ENCODE peak calls at places on chromosome 17, in nine cellular contexts. U is breast epithelium; I is right cardiac atrium; A is naive thymus-derived CD4-positive, alpha-beta T cell; F is neuronal stem cell; Z is CD4-positive, alpha-beta memory T cell; S is IMR-90; V is upper lobe of right lung; O is GM23338. H is an unnamed sample. For H3K4me1, the result is how much of the 10 kb centered on the place peaks cover.

GRCh38 chr17:8402921-8403536 is 5.4 kb upstream of the RNF222 start:
- DNase-seq in U (no peak), I (no peak), A (no peak), F (no peak), Z (no peak), S (no peak), V (no peak), O (no peak), H (no peak)

GRCh38 chr17:49527927-49528651 is 33.0 kb downstream of the NGFR start:
- DNase-seq in U (peak), I (no peak), A (no peak), F (no peak), Z (no peak), S (no peak), V (no peak), O (no peak), H (peak)

GRCh38 chr17:65115721-65116312 is 21.4 kb upstream of the RGS9 start:
- DNase-seq in U (no peak), I (no peak), A (no peak), F (no peak), Z (no peak), S (no peak), V (no peak), O (no peak), H (no peak)

GRCh38 chr17:17376362-17376761 is 73.2 kb downstream of the NT5M start:
- DNase-seq in U (no peak), I (no peak), A (no peak), F (no peak), Z (no peak), S (peak), V (peak), O (no peak), H (peak)

GRCh38 chr17:17783121-17783824 is 53.5 kb downstream of the SREBF1 start:
- DNase-seq in U (peak), I (peak), A (peak), F (peak), Z (peak), S (no peak), V (peak), O (peak), H (no peak)

GRCh38 chr17:34090593-34090992 is 164.5 kb upstream of the CCL2 start:
- DNase-seq in U (no peak), I (no peak), A (no peak), F (no peak), Z (no peak), S (no peak), V (no peak), O (no peak), H (no peak)

GRCh38 chr17:41975099-41976083 is 8.8 kb downstream of the CNP start:
- DNase-seq in U (no peak), I (no peak), A (no peak), F (no peak), Z (no peak), S (peak), V (no peak), O (no peak), H (peak)

GRCh38 chr17:66667491-66668030 is 167.4 kb upstream of the CACNG5 start:
- DNase-seq in U (no peak), I (no peak), A (peak), F (no peak), Z (peak), S (no peak), V (no peak), O (no peak), H (no peak)

GRCh38 chr17:5198472-5198871 is 6.8 kb upstream of the ZNF594 start:
- DNase-seq in U (no peak), I (no peak), A (no peak), F (no peak), Z (no peak), S (no peak), V (no peak), O (no peak), H (no peak)

GRCh38 chr17:61467416-61468262 is 15.4 kb downstream of the TBX4 start:
- DNase-seq in U (peak), I (peak), A (no peak), F (no peak), Z (no peak), S (peak), V (peak), O (peak), H (peak)

GRCh38 chr17:74957935-74958549 is 14.5 kb downstream of the HID1 start:
- DNase-seq in U (peak), I (peak), A (peak), F (peak), Z (peak), S (peak), V (peak), O (peak), H (peak)

GRCh38 chr17:58335779-58336455 is 7.3 kb upstream of the TSPOAP1 start:
- DNase-seq in U (peak), I (no peak), A (peak), F (no peak), Z (peak), S (no peak), V (peak), O (no peak), H (peak)

GRCh38 chr17:40452074-40452787 is 9.0 kb downstream of the IGFBP4 start:
- DNase-seq in U (no peak), I (peak), A (peak), F (no peak), Z (no peak), S (peak), V (no peak), O (no peak), H (peak)

GRCh38 chr17:73365934-73366623 is 54.3 kb upstream of the CDC42EP4 start:
- DNase-seq in U (no peak), I (peak), A (no peak), F (no peak), Z (no peak), S (no peak), V (no peak), O (no peak), H (peak)

GRCh38 chr17:16480995-16481394 is 11.0 kb downstream of the LRRC75A start:
- DNase-seq in U (no peak), I (no peak), A (no peak), F (no peak), Z (no peak), S (no peak), V (no peak), O (no peak), H (no peak)

GRCh38 chr17:17724307-17724921 is 43.2 kb downstream of the RAI1 start:
- DNase-seq in U (no peak), I (peak), A (peak), F (peak), Z (no peak), S (peak), V (no peak), O (peak), H (peak)

GRCh38 chr17:73349138-73349537 is 37.3 kb upstream of the CDC42EP4 start:
- DNase-seq in U (no peak), I (peak), A (no peak), F (peak), Z (no peak), S (no peak), V (no peak), O (no peak), H (peak)

GRCh38 chr17:11336290-11336995 is 95.4 kb downstream of the SHISA6 start:
- DNase-seq in U (no peak), I (no peak), A (no peak), F (no peak), Z (no peak), S (no peak), V (no peak), O (no peak), H (no peak)

GRCh38 chr17:3635474-3636153 is 436 bp downstream of the SHPK start:
- DNase-seq in U (no peak), I (no peak), A (no peak), F (peak), Z (no peak), S (no peak), V (no peak), O (peak), H (no peak)

GRCh38 chr17:55584055-55584685 is 72.9 kb upstream of the SMIM36 start:
- DNase-seq in U (no peak), I (no peak), A (no peak), F (no peak), Z (no peak), S (peak), V (no peak), O (no peak), H (no peak)

GRCh38 chr17:16215002-16215272 is 397 bp downstream of the NCOR1 start:
- DNase-seq in U (no peak), I (peak), A (peak), F (no peak), Z (no peak), S (no peak), V (peak), O (peak), H (peak)

GRCh38 chr17:38897671-38898290 is 27.6 kb upstream of the LASP1NB start:
- DNase-seq in U (no peak), I (peak), A (no peak), F (no peak), Z (no peak), S (no peak), V (no peak), O (no peak), H (peak)

GRCh38 chr17:42596386-42596785 is 12.8 kb downstream of the RETREG3 start:
- DNase-seq in U (no peak), I (no peak), A (no peak), F (no peak), Z (no peak), S (no peak), V (no peak), O (no peak), H (no peak)

GRCh38 chr17:55212880-55213279 is 51.9 kb upstream of the HLF start:
- DNase-seq in U (no peak), I (no peak), A (no peak), F (no peak), Z (no peak), S (no peak), V (no peak), O (no peak), H (no peak)

GRCh38 chr17:41211845-41212466 is 14.5 kb upstream of the KRTAP9-2 start:
- DNase-seq in U (no peak), I (no peak), A (no peak), F (no peak), Z (no peak), S (peak), V (no peak), O (no peak), H (peak)

GRCh38 chr17:21278304-21279197 is 6.0 kb upstream of the MAP2K3 start:
- DNase-seq in U (no peak), I (no peak), A (no peak), F (no peak), Z (peak), S (no peak), V (no peak), O (no peak), H (peak)

GRCh38 chr17:40038882-40039513 is 15.2 kb downstream of the MED24 start:
- DNase-seq in U (peak), I (peak), A (no peak), F (no peak), Z (no peak), S (peak), V (no peak), O (peak), H (peak)

GRCh38 chr17:1174490-1174889 is 5.3 kb downstream of the ABR start:
- DNase-seq in U (no peak), I (no peak), A (no peak), F (no peak), Z (no peak), S (no peak), V (no peak), O (no peak), H (no peak)

GRCh38 chr17:29243792-29244191 is 2.9 kb upstream of the CRYBA1 start:
- DNase-seq in U (no peak), I (no peak), A (no peak), F (no peak), Z (no peak), S (peak), V (no peak), O (peak), H (peak)

GRCh38 chr17:61759362-61759761 is 104.0 kb downstream of the BRIP1 start:
- DNase-seq in U (no peak), I (no peak), A (no peak), F (no peak), Z (no peak), S (no peak), V (no peak), O (no peak), H (no peak)

GRCh38 chr17:57035971-57036481 is 49.0 kb upstream of the AKAP1 start:
- DNase-seq in U (peak), I (no peak), A (no peak), F (no peak), Z (no peak), S (no peak), V (no peak), O (no peak), H (no peak)

GRCh38 chr17:72635034-72635654 is 457.3 kb downstream of the SLC39A11 start:
- DNase-seq in U (no peak), I (no peak), A (no peak), F (no peak), Z (no peak), S (no peak), V (no peak), O (no peak), H (no peak)

DNA sequence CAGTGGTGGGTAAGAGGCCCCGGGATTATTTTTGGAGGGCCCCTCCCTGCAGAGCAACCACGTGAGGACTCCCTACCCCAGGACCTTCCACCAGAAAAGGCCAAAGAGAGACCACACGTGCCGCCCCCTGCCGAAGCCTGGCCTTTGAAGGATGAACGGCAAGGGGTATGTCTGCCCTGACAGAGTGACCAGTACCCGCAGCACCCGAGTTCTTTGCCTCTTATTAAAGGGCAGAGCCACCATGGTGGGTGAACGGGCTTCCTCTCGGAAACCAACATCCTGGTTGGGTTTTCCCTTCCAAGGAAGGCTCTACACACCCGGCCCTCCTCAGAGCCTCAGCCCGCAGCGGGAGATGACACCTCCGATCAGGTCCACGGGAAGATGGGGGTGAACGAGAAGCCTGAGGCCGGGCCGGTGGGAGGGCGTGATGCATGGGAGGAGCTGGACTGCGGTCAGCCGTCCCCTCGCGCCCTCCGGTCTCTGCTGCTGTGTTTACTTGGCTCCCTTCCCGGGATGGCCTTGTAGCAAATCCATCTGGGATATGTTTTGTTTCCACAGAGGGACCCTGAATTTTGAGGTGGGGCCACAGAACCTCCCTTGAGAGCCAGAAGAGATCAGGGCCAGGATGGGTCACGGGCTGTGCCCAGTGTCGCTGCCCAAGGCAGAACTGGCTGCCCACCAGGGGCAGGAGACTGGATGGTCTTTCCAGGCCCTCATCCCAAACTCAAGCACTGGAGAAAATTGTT is 49.1 kb downstream of the TBC1D16 start:
- DNase-seq in U (no peak), I (no peak), A (no peak), F (no peak), Z (peak), S (peak), V (no peak), O (no peak), H (peak)
- H3K4me1 ChIP-seq in U (under half), I (under half), A (under half), F (under half), Z (under half), S (under half), V (under half), O (under half), H (under half)

GRCh38 chr17:69433093-69433492 is 18.6 kb downstream of the MAP2K6 start:
- DNase-seq in U (no peak), I (no peak), A (no peak), F (no peak), Z (no peak), S (no peak), V (no peak), O (no peak), H (no peak)
- H3K4me1 ChIP-seq in U (under half), I (under half), A (under half), F (under half), Z (under half), S (under half), V (under half), O (half or more), H (under half)

DNA sequence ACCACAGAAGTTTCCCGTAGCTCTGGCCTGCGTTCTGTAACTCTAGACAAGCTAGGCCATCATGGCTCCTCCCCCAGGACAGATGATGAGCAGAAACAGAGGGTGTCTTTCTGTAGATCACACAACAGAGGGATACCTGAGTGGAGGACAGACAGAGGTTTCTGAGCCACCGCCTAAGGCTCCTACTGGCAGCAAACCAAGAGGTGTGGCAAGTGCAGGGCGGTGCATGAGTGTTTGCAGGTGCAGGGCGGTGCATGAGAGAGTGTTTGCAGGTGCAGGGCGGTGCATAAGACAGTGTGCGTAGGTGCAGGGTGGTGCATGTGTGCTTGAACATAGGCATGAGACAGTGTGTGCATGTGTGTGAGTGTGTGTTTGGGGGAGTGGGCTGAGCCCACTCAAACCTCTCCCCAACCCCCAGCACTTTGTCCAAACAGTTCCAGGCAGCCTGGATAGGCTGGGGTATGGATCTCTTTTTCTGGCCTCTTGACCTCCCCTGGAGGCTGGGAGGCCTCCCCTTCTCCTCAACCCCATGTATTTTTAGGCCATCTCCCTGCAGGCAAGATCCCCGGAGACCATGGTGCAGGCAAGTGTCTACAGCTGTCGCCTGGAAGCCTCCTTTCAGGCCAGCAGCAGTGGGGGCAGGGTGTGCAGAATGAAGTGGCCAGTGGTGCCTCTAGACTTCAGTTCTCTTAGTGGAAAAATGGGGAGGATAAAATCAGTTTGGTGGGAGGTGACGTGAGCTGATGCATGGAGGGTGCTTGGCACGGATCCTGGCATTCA is 53.4 kb upstream of the CBX4 start:
- DNase-seq in U (peak), I (no peak), A (no peak), F (no peak), Z (no peak), S (no peak), V (no peak), O (no peak), H (no peak)
- H3K4me1 ChIP-seq in U (under half), I (under half), A (under half), F (under half), Z (under half), S (under half), V (under half), O (under half), H (under half)

DNA sequence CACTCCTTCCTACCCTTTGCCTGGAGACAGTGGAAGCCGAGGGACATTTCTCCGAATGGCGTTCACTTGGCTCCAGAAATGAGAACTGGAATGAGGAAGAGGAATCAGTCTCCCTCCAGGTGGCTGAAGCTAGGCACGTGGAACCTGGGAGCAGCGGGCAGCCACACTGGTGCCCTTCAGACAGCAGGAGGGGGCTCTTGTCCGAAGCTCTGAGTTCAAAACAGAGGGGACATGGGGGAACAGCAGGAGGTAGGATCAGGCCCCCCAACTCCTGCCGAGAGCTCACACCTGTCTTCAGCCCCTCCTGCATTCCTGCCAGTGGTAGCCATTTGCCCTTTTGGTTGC is 41.5 kb downstream of the TMEM235 start:
- DNase-seq in U (no peak), I (no peak), A (no peak), F (no peak), Z (no peak), S (no peak), V (no peak), O (no peak), H (no peak)
- H3K4me1 ChIP-seq in U (under half), I (under half), A (under half), F (under half), Z (under half), S (under half), V (under half), O (under half), H (under half)

GRCh38 chr17:63845509-63845908 is 3.0 kb upstream of the SMARCD2 start:
- DNase-seq in U (no peak), I (no peak), A (no peak), F (no peak), Z (no peak), S (no peak), V (no peak), O (no peak), H (no peak)

GRCh38 chr17:63842173-63842539 is 329 bp downstream of the SMARCD2 start:
- DNase-seq in U (no peak), I (peak), A (no peak), F (no peak), Z (peak), S (no peak), V (peak), O (peak), H (no peak)

GRCh38 chr17:63843387-63844292 is 1.2 kb upstream of the SMARCD2 start:
- DNase-seq in U (no peak), I (peak), A (no peak), F (no peak), Z (peak), S (peak), V (no peak), O (no peak), H (peak)

GRCh38 chr17:63842540-63843386 is at the start of gene SMARCD2:
- DNase-seq in U (peak), I (peak), A (peak), F (peak), Z (peak), S (peak), V (peak), O (peak), H (peak)

DNA sequence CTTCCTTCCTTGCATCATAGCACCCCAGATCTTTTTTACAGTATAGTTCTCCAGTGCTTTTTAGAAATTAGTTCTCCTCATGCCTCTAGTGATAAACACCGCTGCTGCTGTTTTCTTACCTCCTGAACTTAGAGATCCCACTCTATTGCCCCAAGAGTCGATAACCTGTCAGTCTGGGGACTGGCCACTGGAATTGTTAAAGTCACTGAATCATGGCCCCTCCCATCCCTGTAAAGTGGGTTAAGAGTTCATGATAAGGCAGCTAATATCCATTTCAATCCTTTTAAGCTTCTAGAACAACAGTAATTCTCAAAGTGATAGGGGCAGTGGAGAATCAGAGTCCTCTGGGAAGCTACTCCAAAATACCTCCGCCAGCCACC is 1.8 kb upstream of the SMARCD2 start:
- DNase-seq in U (no peak), I (no peak), A (no peak), F (no peak), Z (no peak), S (no peak), V (no peak), O (no peak), H (peak)
- H3K4me1 ChIP-seq in U (under half), I (under half), A (under half), F (under half), Z (under half), S (under half), V (under half), O (under half), H (under half)

DNA sequence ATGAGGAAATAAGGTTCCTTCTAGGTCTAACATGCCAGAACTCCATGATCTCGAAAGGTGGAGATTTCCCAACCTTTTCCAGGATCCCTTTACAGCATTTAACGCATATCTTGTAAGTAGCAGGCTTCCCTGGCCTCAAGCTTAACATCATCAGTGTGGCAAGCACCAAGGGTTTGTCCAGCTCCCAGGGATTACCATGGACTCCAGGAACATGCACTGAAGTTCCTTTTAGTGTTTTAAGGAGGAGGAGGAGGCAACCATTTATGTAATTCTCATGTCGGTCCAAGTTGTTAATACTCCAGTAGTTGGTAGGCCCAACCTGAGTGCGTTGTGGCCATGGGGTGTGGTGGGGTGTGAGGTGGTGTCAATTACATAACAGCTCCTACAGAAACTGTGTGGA is 11.8 kb upstream of the SKAP1 start:
- DNase-seq in U (no peak), I (no peak), A (no peak), F (no peak), Z (peak), S (no peak), V (no peak), O (no peak), H (no peak)
- H3K4me1 ChIP-seq in U (under half), I (under half), A (half or more), F (under half), Z (half or more), S (under half), V (under half), O (under half), H (under half)